ENCODE peak calls at places on chromosomes 16 and 17, in four cellular contexts. One of them, this sample, is unnamed.

GRCh38 chr16:67397451-67397801 is 4.1 kb upstream of the TPPP3 start:
- DNase-seq in GM12878: no peak
- DNase-seq in keratinocyte: no peak
- DNase-seq in endodermal cell: no peak
- DNase-seq in this sample: no peak

GRCh38 chr16:82684246-82684645 is 57.5 kb downstream of the CDH13 start:
- DNase-seq in GM12878: no peak
- DNase-seq in keratinocyte: no peak
- DNase-seq in endodermal cell: no peak
- DNase-seq in this sample: no peak

GRCh38 chr16:85794696-85795095 is 4.6 kb downstream of the EMC8 start:
- DNase-seq in endodermal cell: no peak
- DNase-seq in GM12878: no peak
- DNase-seq in keratinocyte: no peak
- DNase-seq in this sample: no peak

GRCh38 chr17:50037321-50038107 is 18.4 kb upstream of the ITGA3 start:
- DNase-seq in endodermal cell: no peak
- DNase-seq in keratinocyte: peak; percentile 78
- DNase-seq in GM12878: no peak
- DNase-seq in this sample: no peak

GRCh38 chr16:68951991-68952877 is 108.9 kb downstream of the TANGO6 start:
- DNase-seq in GM12878: no peak
- DNase-seq in endodermal cell: no peak
- DNase-seq in keratinocyte: peak; percentile 86
- DNase-seq in this sample: no peak

GRCh38 chr16:76428858-76429257 is 151.7 kb downstream of the CNTNAP4 start:
- DNase-seq in keratinocyte: no peak
- DNase-seq in GM12878: no peak
- DNase-seq in endodermal cell: no peak
- DNase-seq in this sample: no peak

GRCh38 chr17:30454635-30455034 is 22.6 kb upstream of the GOSR1 start:
- DNase-seq in endodermal cell: no peak
- DNase-seq in keratinocyte: no peak
- DNase-seq in GM12878: no peak
- DNase-seq in this sample: no peak

GRCh38 chr16:1156983-1157638 is 4.2 kb downstream of the CACNA1H start:
- DNase-seq in GM12878: no peak
- DNase-seq in endodermal cell: no peak
- DNase-seq in keratinocyte: no peak
- DNase-seq in this sample: no peak

GRCh38 chr17:77686903-77687302 is 271.6 kb upstream of the TNRC6C start:
- DNase-seq in GM12878: no peak
- DNase-seq in endodermal cell: no peak
- DNase-seq in keratinocyte: no peak
- DNase-seq in this sample: no peak

GRCh38 chr16:15811778-15812750 is 44.8 kb downstream of the MYH11 start:
- DNase-seq in GM12878: no peak
- DNase-seq in keratinocyte: no peak
- DNase-seq in endodermal cell: peak; percentile 66
- DNase-seq in this sample: peak; percentile 39

GRCh38 chr17:1562178-1562643 is 381 bp downstream of the PITPNA start:
- DNase-seq in endodermal cell: peak; percentile 87
- DNase-seq in keratinocyte: no peak
- DNase-seq in GM12878: no peak
- DNase-seq in this sample: no peak

GRCh38 chr16:69762843-69763556 is 868 bp downstream of the WWP2 start:
- DNase-seq in GM12878: no peak
- DNase-seq in keratinocyte: no peak
- DNase-seq in endodermal cell: no peak
- DNase-seq in this sample: no peak

GRCh38 chr17:50917418-50917743 is 51.2 kb upstream of the TOB1 start:
- DNase-seq in endodermal cell: no peak
- DNase-seq in keratinocyte: no peak
- DNase-seq in GM12878: no peak
- DNase-seq in this sample: no peak

GRCh38 chr16:53726625-53727024 is 22.7 kb downstream of the FTO start:
- DNase-seq in keratinocyte: no peak
- DNase-seq in GM12878: no peak
- DNase-seq in endodermal cell: no peak
- DNase-seq in this sample: peak; percentile 29

GRCh38 chr17:48310748-48311213 is 119.2 kb downstream of the SKAP1 start:
- DNase-seq in endodermal cell: peak; percentile 54
- DNase-seq in keratinocyte: no peak
- DNase-seq in GM12878: no peak
- DNase-seq in this sample: peak; percentile 33

GRCh38 chr16:80113876-80114574 is 426.8 kb upstream of the DYNLRB2 start:
- DNase-seq in GM12878: no peak
- DNase-seq in keratinocyte: no peak
- DNase-seq in endodermal cell: no peak
- DNase-seq in this sample: no peak

GRCh38 chr17:64781394-64781793 is 119.3 kb upstream of the SMURF2 start:
- DNase-seq in GM12878: no peak
- DNase-seq in endodermal cell: peak; percentile 89
- DNase-seq in keratinocyte: no peak
- DNase-seq in this sample: no peak

GRCh38 chr16:21277927-21278706 is at the start of gene CRYM:
- DNase-seq in GM12878: no peak
- DNase-seq in keratinocyte: no peak
- DNase-seq in endodermal cell: peak; percentile 92
- DNase-seq in this sample: peak; percentile 67

GRCh38 chr17:79930077-79930785 is 91.0 kb upstream of the CBX4 start:
- DNase-seq in keratinocyte: no peak
- DNase-seq in endodermal cell: peak; percentile 80
- DNase-seq in GM12878: no peak
- DNase-seq in this sample: peak; percentile 54
- H3K9ac ChIP-seq in keratinocyte: no peak overlapping the region
- H3K9ac ChIP-seq in endodermal cell: peak overlapping the region; percentile 15
- H3K9ac ChIP-seq in GM12878: no peak overlapping the region
- H3K9ac ChIP-seq in this sample: peak overlapping the region; percentile 53

GRCh38 chr17:57043276-57043675 is 41.8 kb upstream of the AKAP1 start:
- DNase-seq in endodermal cell: no peak
- DNase-seq in keratinocyte: no peak
- DNase-seq in GM12878: no peak
- DNase-seq in this sample: no peak

GRCh38 chr17:57040571-57040970 is 44.5 kb upstream of the AKAP1 start:
- DNase-seq in GM12878: no peak
- DNase-seq in keratinocyte: no peak
- DNase-seq in endodermal cell: no peak
- DNase-seq in this sample: no peak

GRCh38 chr17:57045868-57046671 is 39.0 kb upstream of the AKAP1 start:
- DNase-seq in keratinocyte: no peak
- DNase-seq in endodermal cell: peak; percentile 54
- DNase-seq in GM12878: no peak
- DNase-seq in this sample: no peak

GRCh38 chr17:57048096-57048495 is 37.0 kb upstream of the AKAP1 start:
- DNase-seq in keratinocyte: no peak
- DNase-seq in GM12878: no peak
- DNase-seq in endodermal cell: no peak
- DNase-seq in this sample: no peak

GRCh38 chr17:57044976-57045867 is 39.8 kb upstream of the AKAP1 start:
- DNase-seq in GM12878: no peak
- DNase-seq in endodermal cell: no peak
- DNase-seq in keratinocyte: no peak
- DNase-seq in this sample: no peak
- H3K9ac ChIP-seq in GM12878: no peak overlapping the region
- H3K9ac ChIP-seq in endodermal cell: no peak overlapping the region
- H3K9ac ChIP-seq in keratinocyte: no peak overlapping the region
- H3K9ac ChIP-seq in this sample: peak overlapping the region; percentile 44

GRCh38 chr17:45425125-45425983 is 7.3 kb downstream of the ARHGAP27 start:
- DNase-seq in keratinocyte: peak; percentile 87
- DNase-seq in endodermal cell: peak; percentile 99
- DNase-seq in GM12878: no peak
- DNase-seq in this sample: no peak
- H3K9ac ChIP-seq in keratinocyte: peak overlapping the region; percentile 68
- H3K9ac ChIP-seq in endodermal cell: peak overlapping the region; percentile 25
- H3K9ac ChIP-seq in GM12878: peak overlapping the region; percentile 12
- H3K9ac ChIP-seq in this sample: peak overlapping the region; percentile 50

DNA sequence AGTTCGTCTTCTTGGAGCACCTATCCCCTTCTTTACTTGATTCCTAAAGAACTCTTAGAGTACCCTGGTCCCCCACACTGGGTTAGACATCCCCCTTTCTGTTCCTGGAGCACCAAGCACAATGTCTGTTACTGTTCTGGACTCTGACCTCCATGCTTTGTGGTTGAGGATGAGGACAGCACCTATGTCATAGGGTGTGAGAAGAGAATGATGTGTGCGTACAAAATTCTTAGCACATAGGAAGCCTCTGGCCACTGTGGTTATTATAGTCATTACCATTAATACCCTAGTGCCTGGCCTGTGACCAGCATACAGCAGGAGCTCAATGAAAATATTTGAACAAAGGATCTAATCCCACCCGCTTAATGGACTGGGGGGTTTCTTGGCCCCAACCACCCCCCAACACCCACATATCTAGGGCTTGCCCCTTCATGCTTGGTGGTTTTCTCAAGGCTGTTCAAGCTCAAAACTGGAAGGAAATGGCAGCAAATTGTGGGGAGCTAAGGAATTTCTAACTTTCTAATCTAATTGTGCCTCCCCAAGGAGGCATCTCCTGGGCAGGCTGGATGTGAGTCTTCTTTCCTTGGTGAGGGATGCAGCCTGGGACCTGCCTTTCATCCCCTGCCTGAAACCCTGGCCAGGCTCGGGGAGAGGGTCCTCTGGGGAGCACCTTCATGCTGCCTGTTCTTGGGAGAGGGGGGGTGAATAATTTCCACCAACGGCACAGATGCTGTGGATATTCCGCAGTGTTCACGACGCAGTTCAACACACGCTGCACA is 1.5 kb upstream of the CMIP start:
- DNase-seq in keratinocyte: no peak
- DNase-seq in endodermal cell: peak; percentile 55
- DNase-seq in GM12878: no peak
- DNase-seq in this sample: no peak
- H3K9ac ChIP-seq in keratinocyte: peak overlapping the region; percentile 67
- H3K9ac ChIP-seq in endodermal cell: no peak overlapping the region
- H3K9ac ChIP-seq in GM12878: no peak overlapping the region
- H3K9ac ChIP-seq in this sample: no peak overlapping the region

This sample was measured in neuronal stem cell.